ENCODE peak calls at places on chromosomes 6 and 20, in eight cellular contexts. One of them, this sample, is unnamed.

GRCh38 chr6:154925130-154925529 is 70.0 kb upstream of the TIAM2 start:
- DNase-seq in left lung: no peak
- DNase-seq in endothelial cell: no peak
- DNase-seq in epithelial cell of esophagus: no peak
- DNase-seq in AG10803: no peak
- DNase-seq in tibial artery: no peak
- DNase-seq in fibroblast of pulmonary artery: no peak
- DNase-seq in BJ: no peak
- DNase-seq in this sample: no peak

GRCh38 chr6:113719056-113719455 is 138.1 kb upstream of the MARCKS start:
- DNase-seq in left lung: no peak
- DNase-seq in endothelial cell: no peak
- DNase-seq in epithelial cell of esophagus: peak; percentile 70
- DNase-seq in AG10803: no peak
- DNase-seq in tibial artery: no peak
- DNase-seq in fibroblast of pulmonary artery: no peak
- DNase-seq in BJ: no peak
- DNase-seq in this sample: peak; percentile 59

GRCh38 chr6:35480176-35480575 is 12.0 kb downstream of the RPL10A start:
- DNase-seq in left lung: no peak
- DNase-seq in endothelial cell: no peak
- DNase-seq in epithelial cell of esophagus: no peak
- DNase-seq in AG10803: no peak
- DNase-seq in tibial artery: no peak
- DNase-seq in fibroblast of pulmonary artery: no peak
- DNase-seq in BJ: no peak
- DNase-seq in this sample: no peak

GRCh38 chr20:50559856-50560623 is 49.9 kb downstream of the PTPN1 start:
- DNase-seq in left lung: no peak
- DNase-seq in endothelial cell: no peak
- DNase-seq in epithelial cell of esophagus: no peak
- DNase-seq in AG10803: no peak
- DNase-seq in tibial artery: no peak
- DNase-seq in fibroblast of pulmonary artery: no peak
- DNase-seq in BJ: no peak
- DNase-seq in this sample: no peak

GRCh38 chr6:43833223-43833995 is 63.4 kb downstream of the VEGFA start:
- DNase-seq in left lung: no peak
- DNase-seq in endothelial cell: no peak
- DNase-seq in epithelial cell of esophagus: no peak
- DNase-seq in AG10803: no peak
- DNase-seq in tibial artery: no peak
- DNase-seq in fibroblast of pulmonary artery: no peak
- DNase-seq in BJ: no peak
- DNase-seq in this sample: no peak

GRCh38 chr6:55679503-55679902 is 100.5 kb upstream of the HMGCLL1 start:
- DNase-seq in left lung: no peak
- DNase-seq in endothelial cell: no peak
- DNase-seq in epithelial cell of esophagus: no peak
- DNase-seq in AG10803: no peak
- DNase-seq in tibial artery: no peak
- DNase-seq in fibroblast of pulmonary artery: no peak
- DNase-seq in BJ: no peak
- DNase-seq in this sample: no peak

GRCh38 chr6:107956586-107957164 is 1.3 kb downstream of the SEC63 start:
- DNase-seq in left lung: no peak
- DNase-seq in endothelial cell: no peak
- DNase-seq in epithelial cell of esophagus: peak; percentile 39
- DNase-seq in AG10803: peak; percentile 68
- DNase-seq in tibial artery: no peak
- DNase-seq in fibroblast of pulmonary artery: peak; percentile 62
- DNase-seq in BJ: no peak
- DNase-seq in this sample: peak; percentile 85

GRCh38 chr6:140071115-140071514 is 696.7 kb upstream of the CITED2 start:
- DNase-seq in left lung: no peak
- DNase-seq in endothelial cell: no peak
- DNase-seq in epithelial cell of esophagus: no peak
- DNase-seq in AG10803: peak; percentile 93
- DNase-seq in tibial artery: no peak
- DNase-seq in fibroblast of pulmonary artery: peak; percentile 94
- DNase-seq in BJ: peak; percentile 81
- DNase-seq in this sample: no peak

GRCh38 chr6:105469951-105470350 is 67.1 kb upstream of the PREP start:
- DNase-seq in left lung: no peak
- DNase-seq in endothelial cell: no peak
- DNase-seq in epithelial cell of esophagus: peak; percentile 34
- DNase-seq in AG10803: no peak
- DNase-seq in tibial artery: no peak
- DNase-seq in fibroblast of pulmonary artery: no peak
- DNase-seq in BJ: no peak
- DNase-seq in this sample: no peak

GRCh38 chr6:138821519-138821918 is 25.6 kb downstream of the ECT2L start:
- DNase-seq in left lung: no peak
- DNase-seq in endothelial cell: no peak
- DNase-seq in epithelial cell of esophagus: no peak
- DNase-seq in AG10803: no peak
- DNase-seq in tibial artery: no peak
- DNase-seq in fibroblast of pulmonary artery: no peak
- DNase-seq in BJ: no peak
- DNase-seq in this sample: no peak

GRCh38 chr6:53679446-53679933 is 13.9 kb upstream of the KLHL31 start:
- DNase-seq in left lung: no peak
- DNase-seq in endothelial cell: peak; percentile 8
- DNase-seq in epithelial cell of esophagus: peak; percentile 56
- DNase-seq in AG10803: peak; percentile 47
- DNase-seq in tibial artery: no peak
- DNase-seq in fibroblast of pulmonary artery: peak; percentile 61
- DNase-seq in BJ: no peak
- DNase-seq in this sample: peak; percentile 28

GRCh38 chr20:13492001-13492480 is 146.7 kb downstream of the TASP1 start:
- DNase-seq in left lung: no peak
- DNase-seq in endothelial cell: peak; percentile 19
- DNase-seq in epithelial cell of esophagus: peak; percentile 77
- DNase-seq in AG10803: peak; percentile 85
- DNase-seq in tibial artery: peak; percentile 34
- DNase-seq in fibroblast of pulmonary artery: peak; percentile 93
- DNase-seq in BJ: peak; percentile 58
- DNase-seq in this sample: no peak

GRCh38 chr6:4698901-4699659 is 77.1 kb upstream of the CDYL start:
- DNase-seq in left lung: no peak
- DNase-seq in endothelial cell: no peak
- DNase-seq in epithelial cell of esophagus: no peak
- DNase-seq in AG10803: peak; percentile 63
- DNase-seq in tibial artery: no peak
- DNase-seq in fibroblast of pulmonary artery: peak; percentile 11
- DNase-seq in BJ: no peak
- DNase-seq in this sample: no peak

GRCh38 chr6:35240838-35241801 is 18.4 kb upstream of the ZNF76 start:
- DNase-seq in left lung: peak; percentile 90
- DNase-seq in endothelial cell: peak; percentile 83
- DNase-seq in epithelial cell of esophagus: peak; percentile 72
- DNase-seq in AG10803: peak; percentile 61
- DNase-seq in tibial artery: peak; percentile 59
- DNase-seq in fibroblast of pulmonary artery: peak; percentile 63
- DNase-seq in BJ: no peak
- DNase-seq in this sample: peak; percentile 72

GRCh38 chr6:162385980-162386379 is 341.6 kb downstream of the PRKN start:
- DNase-seq in left lung: no peak
- DNase-seq in endothelial cell: no peak
- DNase-seq in epithelial cell of esophagus: no peak
- DNase-seq in AG10803: peak; percentile 4
- DNase-seq in tibial artery: no peak
- DNase-seq in fibroblast of pulmonary artery: no peak
- DNase-seq in BJ: no peak
- DNase-seq in this sample: no peak

GRCh38 chr6:130838971-130839370 is 11.8 kb downstream of the SMLR1 start:
- DNase-seq in left lung: no peak
- DNase-seq in endothelial cell: no peak
- DNase-seq in epithelial cell of esophagus: no peak
- DNase-seq in AG10803: peak; percentile 39
- DNase-seq in tibial artery: no peak
- DNase-seq in fibroblast of pulmonary artery: no peak
- DNase-seq in BJ: no peak
- DNase-seq in this sample: no peak

DNA sequence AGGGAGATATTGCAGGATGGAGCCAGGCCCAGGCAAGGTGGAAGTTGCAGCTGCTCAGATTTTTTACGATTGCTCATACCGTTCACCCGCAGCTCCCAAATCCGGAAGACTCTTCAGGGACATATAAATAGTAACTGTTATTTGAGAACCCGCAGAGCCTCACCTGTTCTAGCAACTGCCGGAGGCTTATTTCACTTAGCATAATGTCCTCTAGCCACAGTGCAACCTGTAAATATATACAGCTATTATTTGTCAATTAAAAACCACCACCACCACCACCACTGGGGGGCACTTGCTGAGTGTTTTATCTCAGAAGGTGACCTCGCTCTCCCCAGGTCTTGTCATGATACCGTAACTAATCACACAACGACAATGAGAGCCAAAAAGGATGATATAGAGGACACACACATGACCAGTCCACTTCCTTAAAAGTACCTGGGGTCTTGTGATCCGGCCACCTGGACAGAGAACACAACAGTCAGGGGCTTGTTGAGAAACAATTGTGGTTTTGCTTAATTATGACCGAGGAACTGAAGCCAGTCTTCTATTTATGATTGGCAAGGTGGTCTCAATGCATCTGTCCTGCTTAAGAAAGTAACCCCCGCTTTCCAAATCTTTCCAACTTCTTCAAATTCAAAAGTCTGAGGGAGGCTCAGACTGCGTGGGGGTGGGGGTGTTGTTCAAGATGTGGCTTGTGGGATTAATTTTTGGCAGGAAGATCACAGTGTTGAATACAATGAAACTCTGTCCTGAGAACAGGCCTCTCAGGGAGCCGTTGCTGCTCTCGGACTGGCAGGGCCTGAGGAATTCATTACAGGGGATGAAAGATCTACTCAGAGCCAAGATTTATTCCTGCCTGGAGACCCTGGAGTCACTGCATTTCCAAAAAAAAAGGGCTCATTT is 107.7 kb upstream of the PRND start:
- DNase-seq in left lung: no peak
- DNase-seq in endothelial cell: peak; percentile 73
- DNase-seq in epithelial cell of esophagus: peak; percentile 82
- DNase-seq in AG10803: peak; percentile 68
- DNase-seq in tibial artery: peak; percentile 57
- DNase-seq in fibroblast of pulmonary artery: peak; percentile 65
- DNase-seq in BJ: no peak
- DNase-seq in this sample: peak; percentile 78
- TF ChIP-seq CTCF in left lung: no peak
- TF ChIP-seq CTCF in endothelial cell: peak; percentile 54
- TF ChIP-seq CTCF in epithelial cell of esophagus: peak; percentile 60
- TF ChIP-seq CTCF in AG10803: peak; percentile 53
- TF ChIP-seq CTCF in tibial artery: no peak
- TF ChIP-seq CTCF in fibroblast of pulmonary artery: peak; percentile 50
- TF ChIP-seq CTCF in BJ: peak; percentile 52
- TF ChIP-seq CTCF in this sample: peak; percentile 48

DNA sequence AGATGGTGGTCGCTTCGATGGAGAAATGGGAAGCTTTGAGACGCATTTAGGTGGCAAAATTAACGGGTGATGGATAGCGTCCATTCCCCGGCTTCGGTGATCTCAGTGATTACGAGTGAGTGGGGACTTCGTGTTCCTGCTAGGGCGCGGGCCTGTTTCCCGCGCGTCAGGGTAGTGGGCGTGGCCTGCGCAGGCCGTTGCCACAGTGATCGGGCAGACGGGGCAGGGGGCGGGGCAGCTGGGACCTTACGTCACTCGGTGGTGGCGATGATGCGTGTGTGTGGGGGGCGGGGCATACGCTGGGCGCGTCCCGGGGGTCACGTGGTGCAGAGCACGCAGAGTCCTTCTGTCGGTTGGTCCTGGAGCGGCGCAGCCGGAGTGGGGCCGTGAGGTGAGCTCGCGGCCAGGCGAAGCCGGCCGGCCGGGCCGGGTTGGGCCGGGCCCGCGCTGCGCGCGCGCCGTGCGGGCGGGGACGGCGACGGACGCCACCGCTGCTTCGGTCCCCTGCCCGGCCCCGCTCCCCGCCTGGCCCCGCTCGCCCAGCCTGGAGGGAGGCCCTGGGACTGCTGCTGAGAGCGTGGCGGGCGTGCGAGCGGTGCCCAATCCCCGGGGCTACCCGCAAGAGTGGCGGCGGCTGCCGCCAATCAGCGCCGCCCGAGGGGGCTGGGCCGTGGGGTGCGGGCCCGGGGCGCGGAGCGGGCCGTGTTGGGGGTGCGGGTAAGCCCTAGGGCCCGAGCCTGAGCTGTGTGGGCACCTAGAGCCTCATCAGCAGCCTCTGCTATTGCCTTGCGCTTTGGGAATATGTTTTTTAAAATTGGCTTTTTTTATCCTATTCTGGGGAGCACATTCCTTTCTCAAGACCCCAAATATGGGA is at the start of gene PHF20:
- DNase-seq in left lung: peak; percentile 99
- DNase-seq in endothelial cell: peak; percentile 97
- DNase-seq in epithelial cell of esophagus: peak; percentile 97
- DNase-seq in AG10803: peak; percentile 97
- DNase-seq in tibial artery: peak; percentile 99
- DNase-seq in fibroblast of pulmonary artery: peak; percentile 99
- DNase-seq in BJ: peak; percentile 69
- DNase-seq in this sample: peak; percentile 97
- TF ChIP-seq CTCF in left lung: no peak
- TF ChIP-seq CTCF in endothelial cell: no peak
- TF ChIP-seq CTCF in epithelial cell of esophagus: no peak
- TF ChIP-seq CTCF in AG10803: no peak
- TF ChIP-seq CTCF in tibial artery: no peak
- TF ChIP-seq CTCF in fibroblast of pulmonary artery: no peak
- TF ChIP-seq CTCF in BJ: no peak
- TF ChIP-seq CTCF in this sample: no peak

DNA sequence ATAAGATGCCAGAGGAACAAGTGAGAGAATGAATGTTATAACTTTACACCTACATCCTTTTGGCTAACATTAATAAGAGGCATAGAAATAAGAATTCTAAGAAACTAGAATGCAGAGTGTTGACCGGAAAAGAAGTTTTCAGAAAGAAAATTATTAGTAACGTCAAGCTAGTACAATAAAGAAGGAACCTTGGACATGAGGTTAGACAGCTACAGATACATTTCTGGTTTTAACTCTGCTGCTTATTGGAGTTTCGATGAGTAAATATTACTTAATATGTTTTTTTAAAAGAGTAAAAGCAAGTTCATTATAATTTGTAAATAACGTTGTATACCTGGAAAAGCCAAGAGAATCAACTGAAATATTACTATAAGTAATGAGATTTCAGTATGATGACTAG is 22.7 kb downstream of the TAB2 start:
- DNase-seq in left lung: no peak
- DNase-seq in endothelial cell: no peak
- DNase-seq in epithelial cell of esophagus: no peak
- DNase-seq in AG10803: no peak
- DNase-seq in tibial artery: no peak
- DNase-seq in fibroblast of pulmonary artery: no peak
- DNase-seq in BJ: no peak
- DNase-seq in this sample: no peak
- TF ChIP-seq CTCF in left lung: no peak
- TF ChIP-seq CTCF in endothelial cell: no peak
- TF ChIP-seq CTCF in epithelial cell of esophagus: no peak
- TF ChIP-seq CTCF in AG10803: no peak
- TF ChIP-seq CTCF in tibial artery: no peak
- TF ChIP-seq CTCF in fibroblast of pulmonary artery: no peak
- TF ChIP-seq CTCF in BJ: no peak
- TF ChIP-seq CTCF in this sample: no peak

GRCh38 chr6:76861403-76861802 is 601.9 kb downstream of the HTR1B start:
- DNase-seq in left lung: no peak
- DNase-seq in endothelial cell: peak; percentile 38
- DNase-seq in epithelial cell of esophagus: peak; percentile 49
- DNase-seq in AG10803: no peak
- DNase-seq in tibial artery: no peak
- DNase-seq in fibroblast of pulmonary artery: peak; percentile 20
- DNase-seq in BJ: no peak
- DNase-seq in this sample: peak; percentile 28
- TF ChIP-seq CTCF in left lung: no peak
- TF ChIP-seq CTCF in endothelial cell: peak; percentile 59
- TF ChIP-seq CTCF in epithelial cell of esophagus: peak; percentile 62
- TF ChIP-seq CTCF in AG10803: peak; percentile 23
- TF ChIP-seq CTCF in tibial artery: no peak
- TF ChIP-seq CTCF in fibroblast of pulmonary artery: peak; percentile 40
- TF ChIP-seq CTCF in BJ: peak; percentile 8
- TF ChIP-seq CTCF in this sample: peak; percentile 41